ENCODE peak calls at places on chromosomes 12 and 14, in four cellular contexts. One of them, this sample, is unnamed.

GRCh38 chr12:116855744-116856470 is 25.3 kb downstream of the HRK start:
- DNase-seq in K562: no peak
- DNase-seq in GM12891: no peak
- DNase-seq in GM12878: no peak
- DNase-seq in this sample: no peak

GRCh38 chr14:55077691-55078151 is 26.3 kb downstream of the MAPK1IP1L start:
- DNase-seq in K562: no peak
- DNase-seq in GM12878: no peak
- DNase-seq in GM12891: no peak
- DNase-seq in this sample: no peak

GRCh38 chr12:68268971-68269370 is 15.6 kb upstream of the IL22 start:
- DNase-seq in GM12891: no peak
- DNase-seq in K562: no peak
- DNase-seq in GM12878: no peak
- DNase-seq in this sample: no peak

GRCh38 chr12:125643055-125643454 is 577.8 kb downstream of the AACS start:
- DNase-seq in GM12891: no peak
- DNase-seq in GM12878: no peak
- DNase-seq in K562: no peak
- DNase-seq in this sample: no peak

GRCh38 chr12:91406920-91407341 is 224.3 kb upstream of the DCN start:
- DNase-seq in K562: no peak
- DNase-seq in GM12891: no peak
- DNase-seq in GM12878: peak
- DNase-seq in this sample: no peak

GRCh38 chr14:47596860-47597259 is 78.5 kb downstream of the MDGA2 start:
- DNase-seq in GM12891: no peak
- DNase-seq in GM12878: no peak
- DNase-seq in K562: no peak
- DNase-seq in this sample: no peak

GRCh38 chr12:6341439-6342139 is at the start of gene TNFRSF1A:
- DNase-seq in K562: peak
- DNase-seq in GM12878: no peak
- DNase-seq in GM12891: no peak
- DNase-seq in this sample: peak

GRCh38 chr12:26608706-26609105 is 224.3 kb downstream of the ITPR2 start:
- DNase-seq in K562: no peak
- DNase-seq in GM12891: no peak
- DNase-seq in GM12878: no peak
- DNase-seq in this sample: no peak

GRCh38 chr14:98754343-98755025 is 517.5 kb downstream of the BCL11B start:
- DNase-seq in K562: no peak
- DNase-seq in GM12878: no peak
- DNase-seq in GM12891: no peak
- DNase-seq in this sample: peak

GRCh38 chr12:77049767-77050353 is 15.5 kb downstream of the E2F7 start:
- DNase-seq in K562: peak
- DNase-seq in GM12891: no peak
- DNase-seq in GM12878: peak
- DNase-seq in this sample: peak

GRCh38 chr14:24279301-24280186 is 8.1 kb upstream of the RABGGTA start:
- DNase-seq in GM12878: peak
- DNase-seq in GM12891: no peak
- DNase-seq in K562: no peak
- DNase-seq in this sample: no peak

DNA sequence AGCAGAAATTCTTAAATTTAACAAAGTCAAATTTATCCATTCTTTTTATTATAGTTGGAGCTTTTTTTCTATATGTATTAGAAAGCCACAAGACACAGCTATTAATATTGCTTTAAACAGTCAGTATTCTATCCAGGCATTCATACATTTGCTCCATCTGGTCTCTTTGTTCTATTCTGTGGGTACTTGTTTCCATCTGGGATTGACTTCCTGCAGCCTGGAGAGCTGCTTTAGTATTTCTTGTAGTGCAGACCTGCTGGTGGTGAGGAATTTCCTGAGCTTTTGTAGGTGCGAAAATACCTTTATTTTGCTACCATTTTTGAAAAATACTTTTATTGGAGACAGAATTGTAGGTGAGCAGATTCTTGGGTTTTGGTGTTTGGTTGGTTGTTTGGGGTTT is 29.0 kb downstream of the CCDC60 start:
- DNase-seq in GM12878: no peak
- DNase-seq in GM12891: no peak
- DNase-seq in K562: no peak
- DNase-seq in this sample: no peak
- TF ChIP-seq POLR2AphosphoS5 in GM12878: no peak
- TF ChIP-seq POLR2AphosphoS5 in GM12891: no peak
- TF ChIP-seq POLR2AphosphoS5 in K562: no peak
- TF ChIP-seq POLR2AphosphoS5 in this sample: no peak

GRCh38 chr12:114658002-114658441 is 26.0 kb downstream of the TBX3 start:
- DNase-seq in K562: no peak
- DNase-seq in GM12878: no peak
- DNase-seq in GM12891: no peak
- DNase-seq in this sample: no peak

GRCh38 chr12:114656906-114657596 is 26.9 kb downstream of the TBX3 start:
- DNase-seq in K562: no peak
- DNase-seq in GM12878: no peak
- DNase-seq in GM12891: no peak
- DNase-seq in this sample: no peak

GRCh38 chr12:114657597-114657920 is 26.4 kb downstream of the TBX3 start:
- DNase-seq in GM12891: no peak
- DNase-seq in K562: no peak
- DNase-seq in GM12878: no peak
- DNase-seq in this sample: no peak

GRCh38 chr12:114659084-114659483 is 24.9 kb downstream of the TBX3 start:
- DNase-seq in GM12878: no peak
- DNase-seq in K562: no peak
- DNase-seq in GM12891: no peak
- DNase-seq in this sample: no peak

DNA sequence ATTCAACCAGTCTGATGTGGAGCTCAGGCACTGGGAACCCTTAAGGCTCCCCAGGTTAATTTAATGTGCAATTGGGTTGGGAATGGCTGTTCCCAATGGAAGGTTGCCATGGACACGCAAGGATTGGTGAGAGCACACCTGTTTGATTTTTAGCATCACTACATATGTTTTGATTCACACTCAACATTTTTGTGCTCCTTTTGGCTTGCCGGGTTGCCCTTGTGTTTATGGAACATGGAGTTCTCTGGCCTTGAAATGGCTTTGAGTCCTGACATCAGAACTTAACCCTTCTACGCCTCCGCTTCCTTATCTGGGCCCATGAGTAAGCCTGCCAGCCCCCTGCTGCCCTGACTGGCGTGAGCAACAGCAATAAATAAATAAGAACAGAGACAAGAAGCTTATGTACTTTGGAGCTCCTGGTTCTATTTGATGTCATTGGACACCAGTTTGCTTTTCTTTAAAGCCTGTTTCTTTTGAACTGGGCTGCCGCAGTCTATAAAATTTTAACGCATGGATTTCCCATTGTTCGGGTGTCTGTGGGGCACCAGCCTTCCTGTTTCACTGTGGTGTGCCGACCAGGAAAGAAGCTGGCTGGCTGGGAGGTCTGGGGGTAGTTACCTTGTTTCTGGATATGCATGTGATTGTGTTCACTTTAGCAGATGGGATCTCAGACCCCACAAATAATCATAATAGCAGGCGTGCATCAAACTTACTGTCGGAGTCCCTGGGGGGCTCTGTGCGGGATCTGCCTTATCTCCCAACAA is 27.9 kb downstream of the TBX3 start:
- DNase-seq in GM12878: no peak
- DNase-seq in K562: no peak
- DNase-seq in GM12891: no peak
- DNase-seq in this sample: no peak
- TF ChIP-seq SPI1 in GM12878: no peak
- TF ChIP-seq SPI1 in K562: no peak
- TF ChIP-seq SPI1 in GM12891: no peak
- TF ChIP-seq SPI1 in this sample: no peak

GRCh38 chr14:77122555-77123125 is 19.0 kb downstream of the ZDHHC22 start:
- DNase-seq in GM12891: no peak
- DNase-seq in GM12878: no peak
- DNase-seq in K562: no peak
- DNase-seq in this sample: no peak

GRCh38 chr14:77125275-77126073 is 16.1 kb downstream of the ZDHHC22 start:
- DNase-seq in K562: no peak
- DNase-seq in GM12891: no peak
- DNase-seq in GM12878: no peak
- DNase-seq in this sample: no peak

GRCh38 chr14:77126074-77126325 is 15.6 kb downstream of the ZDHHC22 start:
- DNase-seq in GM12891: no peak
- DNase-seq in K562: no peak
- DNase-seq in GM12878: no peak
- DNase-seq in this sample: no peak

GRCh38 chr14:77124345-77125274 is 17.0 kb downstream of the ZDHHC22 start:
- DNase-seq in K562: peak
- DNase-seq in GM12878: no peak
- DNase-seq in GM12891: peak
- DNase-seq in this sample: no peak

DNA sequence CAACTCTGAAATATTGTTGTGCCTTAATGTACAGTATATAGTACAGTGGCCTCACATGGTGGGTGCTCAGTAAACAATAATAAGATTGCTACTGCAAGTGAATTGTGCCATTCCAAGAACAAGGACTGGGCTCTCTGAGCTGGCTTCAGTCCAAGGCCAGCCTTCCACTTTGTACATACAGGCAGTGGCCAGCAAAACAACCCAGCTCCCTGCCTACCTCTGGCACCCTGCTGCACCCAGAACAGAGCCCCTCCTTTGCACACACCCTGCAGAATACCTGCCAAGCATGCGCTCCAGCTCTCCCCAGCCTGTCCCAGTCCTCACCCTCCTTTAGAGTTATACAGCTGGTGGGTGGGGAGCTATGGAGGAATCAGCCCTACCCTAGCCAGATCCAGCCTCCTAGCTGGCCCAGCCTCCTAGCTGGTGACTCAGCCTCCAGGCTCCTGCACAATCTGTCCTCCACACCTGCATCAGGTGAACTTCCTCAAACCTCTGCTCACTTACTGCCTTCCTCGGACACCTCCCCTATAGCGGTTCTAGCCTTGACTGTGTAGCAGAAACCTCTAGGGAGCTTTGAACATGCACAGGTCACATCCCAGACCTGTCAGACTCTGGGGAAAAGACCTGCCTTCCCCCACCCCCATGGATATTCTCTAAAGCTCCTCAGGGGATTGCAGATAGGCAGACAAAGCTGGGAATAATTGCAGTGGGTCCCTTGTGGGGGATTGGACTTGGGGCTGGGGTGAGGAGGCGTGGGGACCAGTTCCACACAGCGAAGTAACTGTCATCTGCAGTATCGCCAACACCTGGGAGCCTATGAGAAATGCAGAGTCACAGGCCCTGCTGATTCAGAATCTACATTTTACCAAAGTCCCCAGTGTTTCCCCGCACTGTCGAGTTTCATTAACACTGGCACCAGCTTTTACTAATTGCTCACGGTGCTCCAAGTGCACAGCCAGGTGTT is 17.9 kb downstream of the ZDHHC22 start:
- DNase-seq in K562: no peak
- DNase-seq in GM12878: no peak
- DNase-seq in GM12891: no peak
- DNase-seq in this sample: no peak
- TF ChIP-seq POLR2AphosphoS5 in K562: no peak
- TF ChIP-seq POLR2AphosphoS5 in GM12878: no peak
- TF ChIP-seq POLR2AphosphoS5 in GM12891: no peak
- TF ChIP-seq POLR2AphosphoS5 in this sample: no peak

GRCh38 chr12:109113661-109114321 is 2.6 kb upstream of the ACACB start:
- DNase-seq in GM12891: no peak
- DNase-seq in K562: no peak
- DNase-seq in GM12878: no peak
- DNase-seq in this sample: no peak
- TF ChIP-seq SPI1 in GM12891: no peak
- TF ChIP-seq SPI1 in K562: no peak
- TF ChIP-seq SPI1 in GM12878: no peak
- TF ChIP-seq SPI1 in this sample: no peak

GRCh38 chr12:1936406-1937320 is 18.2 kb upstream of the CACNA2D4 start:
- DNase-seq in K562: no peak
- DNase-seq in GM12891: no peak
- DNase-seq in GM12878: no peak
- DNase-seq in this sample: no peak

GRCh38 chr12:1939745-1940607 is 21.5 kb upstream of the CACNA2D4 start:
- DNase-seq in GM12891: peak
- DNase-seq in GM12878: peak
- DNase-seq in K562: peak
- DNase-seq in this sample: peak

GRCh38 chr12:1939316-1939715 is 20.9 kb upstream of the CACNA2D4 start:
- DNase-seq in GM12878: no peak
- DNase-seq in K562: no peak
- DNase-seq in GM12891: no peak
- DNase-seq in this sample: no peak

GRCh38 chr12:1935700-1936378 is 17.4 kb upstream of the CACNA2D4 start:
- DNase-seq in GM12878: no peak
- DNase-seq in K562: no peak
- DNase-seq in GM12891: no peak
- DNase-seq in this sample: no peak

DNA sequence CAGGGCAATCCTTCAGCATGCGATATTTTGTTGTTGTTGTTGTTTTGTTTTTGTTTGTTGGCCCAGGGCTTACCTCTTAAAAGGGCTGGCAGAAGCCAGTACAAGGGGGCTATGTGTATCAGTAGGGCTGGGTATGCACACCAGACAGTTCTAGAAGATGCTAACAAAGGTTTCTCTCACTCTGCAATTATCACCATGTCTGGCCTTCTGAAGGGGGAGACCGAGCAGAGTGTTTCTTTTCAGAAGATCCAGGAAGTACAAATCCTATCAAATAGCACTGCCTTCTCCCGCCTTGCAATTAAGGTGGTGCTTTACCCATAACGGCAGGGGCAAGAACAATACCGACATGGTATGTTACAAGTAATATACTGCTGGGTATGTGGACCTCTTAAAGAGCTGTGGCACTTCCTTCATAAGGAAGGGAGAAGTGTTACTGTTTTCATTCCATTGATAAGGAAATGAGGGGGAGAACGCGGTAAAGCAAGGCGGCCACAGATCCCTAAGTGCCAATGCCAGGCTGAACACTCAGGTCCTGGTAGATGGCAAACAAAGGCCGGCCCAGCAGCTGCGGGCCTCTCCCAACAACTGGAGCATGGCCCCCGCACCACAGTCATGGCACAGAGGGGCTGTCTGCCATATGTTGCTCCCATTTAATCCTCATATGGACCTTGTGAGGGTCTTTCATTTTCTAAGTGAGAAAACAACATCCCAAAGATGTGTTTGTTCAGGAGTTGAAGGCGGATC is 19.2 kb upstream of the CACNA2D4 start:
- DNase-seq in K562: no peak
- DNase-seq in GM12878: no peak
- DNase-seq in GM12891: no peak
- DNase-seq in this sample: no peak
- TF ChIP-seq POLR2AphosphoS5 in K562: no peak
- TF ChIP-seq POLR2AphosphoS5 in GM12878: no peak
- TF ChIP-seq POLR2AphosphoS5 in GM12891: no peak
- TF ChIP-seq POLR2AphosphoS5 in this sample: no peak

DNA sequence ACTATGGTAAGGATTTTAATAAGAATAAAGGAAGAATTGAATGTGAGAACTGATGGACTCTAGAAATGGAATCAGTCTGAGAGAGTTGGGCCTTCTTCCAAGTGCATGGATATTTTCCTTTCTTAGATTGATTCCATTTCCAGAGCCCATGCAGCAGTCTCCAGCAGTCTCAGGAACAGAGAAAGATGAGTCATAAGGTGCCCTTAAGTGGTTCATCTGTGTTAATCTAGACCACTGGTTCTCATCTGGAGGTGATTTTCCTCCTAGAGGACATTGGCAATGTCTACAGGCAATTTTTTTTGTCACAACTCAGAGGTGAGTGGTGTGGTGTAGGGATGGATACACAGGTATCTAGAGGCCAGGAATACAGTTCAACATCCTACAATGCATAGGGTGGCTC is 25.8 kb downstream of the TRIM9 start:
- DNase-seq in GM12878: no peak
- DNase-seq in K562: no peak
- DNase-seq in GM12891: no peak
- DNase-seq in this sample: no peak
- TF ChIP-seq SPI1 in GM12878: no peak
- TF ChIP-seq SPI1 in K562: no peak
- TF ChIP-seq SPI1 in GM12891: no peak
- TF ChIP-seq SPI1 in this sample: no peak

This sample was measured in HL-60.